ENCODE peak calls at places on chromosomes 6 and 20, in four cellular contexts. V is activated CD8-positive, alpha-beta memory T cell treated with anti-CD3 and anti-CD28 coated beads, Interleukin-2, amount 50 U/mL, for 48 hours; G is fibroblast of mammary gland; W is substantia nigra. X is an unnamed sample.

GRCh38 chr6:20379231-20379630 is 22.4 kb upstream of the E2F3 start:
- DNase-seq in W (no peak), V (no peak), G (no peak), X (no peak)

GRCh38 chr20:62985089-62985778 is 21.5 kb downstream of the BHLHE23 start:
- DNase-seq in W (no peak), G (no peak), V (no peak), X (no peak)

GRCh38 chr6:27161946-27162603 is 85.4 kb upstream of the PRSS16 start:
- DNase-seq in G (peak; percentile 72), V (peak; percentile 72), W (no peak), X (no peak)

GRCh38 chr6:2684059-2684749 is 66.5 kb downstream of the MYLK4 start:
- DNase-seq in V (no peak), W (no peak), G (peak; percentile 50), X (no peak)

GRCh38 chr20:60304026-60304590 is 345.9 kb downstream of the CDH26 start:
- DNase-seq in G (no peak), W (no peak), V (no peak), X (no peak)

GRCh38 chr6:133502451-133503259 is 261.5 kb downstream of the EYA4 start:
- DNase-seq in G (peak; percentile 65), W (no peak), V (no peak), X (no peak)

GRCh38 chr6:166253277-166254229 is 54.6 kb downstream of the PRR18 start:
- DNase-seq in G (no peak), W (no peak), V (peak; percentile 74), X (no peak)

GRCh38 chr20:5127204-5127858 is 523 bp downstream of the CDS2 start:
- DNase-seq in V (peak; percentile 85), G (peak; percentile 55), W (peak; percentile 68), X (peak; percentile 37)

GRCh38 chr20:31760457-31761240 is 21.6 kb downstream of the TPX2 start:
- DNase-seq in W (no peak), G (peak; percentile 76), V (no peak), X (no peak)

GRCh38 chr6:144343736-144344428 is 58.7 kb downstream of the UTRN start:
- DNase-seq in G (no peak), V (no peak), W (no peak), X (no peak)

X was measured in GM12891.